ENCODE peak calls at places on chromosome 6, in eight cellular contexts. Y is stimulated activated CD4-positive, alpha-beta T cell treated with anti-CD3 and anti-CD28 coated beads, Interleukin-4, amount 100 ng/mL, for 4 hours; L is stimulated activated CD8-positive, alpha-beta memory T cell treated with anti-CD3 and anti-CD28 coated beads, Interleukin-15, amount 100 ng/mL, for 24 hours; I is naive B cell; D is stimulated activated naive B cell treated with anti-CD40 and anti-IgM and Interleukin-4, amounts not matched to agents 10 μg/mL and 1 μg/mL and 100 μg/mL, for 72 hours; W is HepG2; F is small intestine; U is Peyer's patch. C is an unnamed sample.

GRCh38 chr6:139881728-139882211 is 507.3 kb upstream of the CITED2 start:
- DNase-seq in Y (no peak), L (no peak), I (peak; percentile 6), D (peak; percentile 12), W (peak; percentile 34), F (peak; percentile 49), U (peak; percentile 61), C (no peak)

GRCh38 chr6:53119349-53119748 is 29.3 kb downstream of the GCM1 start:
- DNase-seq in Y (no peak), L (no peak), I (no peak), D (no peak), W (peak; percentile 80), F (no peak), U (no peak), C (no peak)

GRCh38 chr6:138297761-138298298 is 79.5 kb upstream of the PBOV1 start:
- DNase-seq in Y (no peak), L (no peak), I (no peak), D (no peak), W (peak; percentile 65), F (no peak), U (no peak), C (no peak)

GRCh38 chr6:147040041-147040440 is 164.2 kb upstream of the STXBP5 start:
- DNase-seq in Y (no peak), L (no peak), I (no peak), D (no peak), W (no peak), F (no peak), U (no peak), C (no peak)

GRCh38 chr6:106513813-106514212 is 115.5 kb downstream of the RTN4IP1 start:
- DNase-seq in Y (no peak), L (no peak), I (peak; percentile 39), D (no peak), W (no peak), F (no peak), U (no peak), C (no peak)

GRCh38 chr6:917939-918338 is 225.0 kb upstream of the EXOC2 start:
- DNase-seq in Y (no peak), L (no peak), I (no peak), D (no peak), W (no peak), F (no peak), U (no peak), C (no peak)

GRCh38 chr6:45923831-45924391 is 91.7 kb downstream of the CLIC5 start:
- DNase-seq in Y (no peak), L (no peak), I (no peak), D (peak; percentile 39), W (no peak), F (no peak), U (no peak), C (no peak)

GRCh38 chr6:98946877-98947410 is 802 bp downstream of the FBXL4 start:
- DNase-seq in Y (peak; percentile 30), L (no peak), I (peak; percentile 44), D (peak; percentile 17), W (no peak), F (peak; percentile 41), U (peak; percentile 71), C (no peak)

GRCh38 chr6:170296423-170296745 is 5.5 kb upstream of the DLL1 start:
- DNase-seq in Y (no peak), L (no peak), I (no peak), D (no peak), W (no peak), F (no peak), U (no peak), C (no peak)

GRCh38 chr6:3109755-3110154 is 8.8 kb upstream of the BPHL start:
- DNase-seq in Y (no peak), L (no peak), I (no peak), D (no peak), W (no peak), F (no peak), U (no peak), C (no peak)

GRCh38 chr6:18293192-18293904 is 29.0 kb upstream of the DEK start:
- DNase-seq in Y (no peak), L (no peak), I (no peak), D (no peak), W (peak; percentile 11), F (peak; percentile 89), U (peak; percentile 77), C (no peak)

GRCh38 chr6:28393912-28394662 is 5.5 kb downstream of the ZSCAN12 start:
- DNase-seq in Y (no peak), L (no peak), I (no peak), D (no peak), W (peak; percentile 42), F (peak; percentile 8), U (no peak), C (no peak)

GRCh38 chr6:163872335-163872734 is 457.8 kb downstream of the QKI start:
- DNase-seq in Y (no peak), L (no peak), I (no peak), D (no peak), W (no peak), F (no peak), U (no peak), C (no peak)